ENCODE peak calls at places on chromosomes 13 and 19, in seven cellular contexts. Y is cortex of kidney; N is HFFc6; K is cardiac fibroblast; I is breast epithelium; R is HS-5; E is activated effector memory CD4-positive, alpha-beta T cell treated with anti-CD3 and anti-CD28 coated beads, Interleukin-2, amount 50 U/mL, for 16 hours. X is an unnamed sample.

GRCh38 chr19:58563034-58563573 is 4.7 kb upstream of the UBE2M start:
- DNase-seq in Y (no peak), N (no peak), K (peak), I (no peak), R (no peak), E (peak), X (no peak)

GRCh38 chr13:23427342-23428182 is 5.9 kb downstream of the SACS start:
- DNase-seq in Y (no peak), N (peak), K (peak), I (no peak), R (peak), E (no peak), X (no peak)

GRCh38 chr13:32142956-32143375 is 111.4 kb downstream of the FRY start:
- DNase-seq in Y (no peak), N (peak), K (peak), I (no peak), R (peak), E (no peak), X (no peak)

GRCh38 chr19:13099073-13099999 is 3.3 kb downstream of the LYL1 start:
- DNase-seq in Y (no peak), N (peak), K (peak), I (no peak), R (no peak), E (peak), X (no peak)

GRCh38 chr13:24842533-24843278 is 78.7 kb downstream of the RNF17 start:
- DNase-seq in Y (no peak), N (peak), K (no peak), I (no peak), R (no peak), E (no peak), X (no peak)

GRCh38 chr19:46529622-46530451 is 34.2 kb upstream of the PNMA8B start:
- DNase-seq in Y (no peak), N (peak), K (peak), I (peak), R (peak), E (peak), X (no peak)

GRCh38 chr19:35262101-35262761 is 6.5 kb upstream of the USF2 start:
- DNase-seq in Y (no peak), N (no peak), K (no peak), I (peak), R (no peak), E (peak), X (no peak)

GRCh38 chr19:21451187-21451586 is 54.2 kb upstream of the ZNF429 start:
- DNase-seq in Y (no peak), N (no peak), K (no peak), I (no peak), R (no peak), E (no peak), X (no peak)

GRCh38 chr13:110225609-110226008 is 81.3 kb downstream of the COL4A1 start:
- DNase-seq in Y (no peak), N (no peak), K (no peak), I (no peak), R (no peak), E (no peak), X (no peak)

GRCh38 chr19:9128171-9128570 is 1.4 kb upstream of the OR7G3 start:
- DNase-seq in Y (no peak), N (no peak), K (peak), I (no peak), R (peak), E (no peak), X (peak)

GRCh38 chr19:38684078-38684861 is 36.8 kb downstream of the ACTN4 start:
- DNase-seq in Y (no peak), N (peak), K (peak), I (no peak), R (peak), E (peak), X (peak)

X was measured in epithelial cell of prostate.